ENCODE peak calls at places on chromosome 5, in eight cellular contexts. S is activated gamma-delta T cell treated with anti-CD3 and anti-CD28 coated beads, Interleukin-2, amount 50 U/mL, for 16 hours; B is amygdala; E is upper lobe of right lung; Z is AG10803; I is stimulated activated CD8-positive, alpha-beta memory T cell treated with anti-CD3 and anti-CD28 coated beads, Interleukin-12 subunit alpha, Interleukin-12 subunit beta, amount 100 ng/mL, for 1 hour; H is EL; J is activated naive CD4-positive, alpha-beta T cell. G is an unnamed sample.

GRCh38 chr5:176633638-176634037 is 3.2 kb downstream of the EIF4E1B start:
- DNase-seq in J (no peak), Z (no peak), E (no peak), H (no peak), B (no peak), S (no peak), I (no peak), G (no peak)

GRCh38 chr5:101860145-101860544 is 435.9 kb downstream of the SLCO4C1 start:
- DNase-seq in B (no peak), E (no peak), Z (no peak), H (no peak), S (no peak), I (no peak), J (no peak), G (no peak)

GRCh38 chr5:122999947-123000563 is 36.5 kb downstream of the PPIC start:
- DNase-seq in Z (peak; percentile 55), B (no peak), S (no peak), H (peak; percentile 55), J (no peak), E (peak; percentile 64), I (no peak), G (peak; percentile 6)

GRCh38 chr5:142716963-142717362 is 31.1 kb upstream of the FGF1 start:
- DNase-seq in E (no peak), H (peak; percentile 59), J (no peak), S (no peak), Z (peak; percentile 53), B (peak; percentile 19), I (no peak), G (no peak)

GRCh38 chr5:136211282-136211681 is 18.3 kb upstream of the SMIM32 start:
- DNase-seq in H (no peak), S (no peak), Z (no peak), J (no peak), E (no peak), B (no peak), I (no peak), G (no peak)

GRCh38 chr5:78760411-78761169 is 112.0 kb upstream of the LHFPL2 start:
- DNase-seq in B (no peak), I (no peak), H (no peak), E (no peak), S (no peak), J (no peak), Z (no peak), G (no peak)

GRCh38 chr5:170347022-170347421 is 42.1 kb downstream of the KCNMB1 start:
- DNase-seq in E (no peak), S (no peak), Z (no peak), I (no peak), H (no peak), J (no peak), B (no peak), G (no peak)

GRCh38 chr5:4868140-4868735 is 271.9 kb upstream of the ADAMTS16 start:
- DNase-seq in Z (peak; percentile 29), B (peak; percentile 2), S (no peak), E (no peak), H (peak; percentile 49), I (peak; percentile 3), J (no peak), G (no peak)

GRCh38 chr5:61319388-61320146 is 12.5 kb upstream of the ZSWIM6 start:
- DNase-seq in I (no peak), S (no peak), E (no peak), J (no peak), H (no peak), B (no peak), Z (no peak), G (no peak)

GRCh38 chr5:59712836-59713487 is 180.6 kb downstream of the PDE4D start:
- DNase-seq in Z (peak; percentile 22), J (no peak), B (no peak), S (no peak), I (no peak), H (no peak), E (no peak), G (no peak)

GRCh38 chr5:179209359-179210150 is 135.7 kb downstream of the ADAMTS2 start:
- DNase-seq in J (no peak), I (no peak), E (no peak), H (peak; percentile 83), B (no peak), S (no peak), Z (peak; percentile 74), G (no peak)